ENCODE peak calls at places on chromosomes 4 and X, in nine cellular contexts. P, D, E, T, M, C, N, Y and Q are unnamed samples.
A peak's percentile ranks its signal among the peaks of the same experiment; 100 is the strongest.

GRCh38 chr4:53196872-53197759 is 168.7 kb downstream of the SCFD2 start:
- DNase-seq in D (peak; percentile 95), Y (no peak), P (no peak), M (peak; percentile 23), N (peak; percentile 47), C (no peak), E (no peak), T (peak; percentile 90), Q (peak; percentile 57)

GRCh38 chr4:52823478-52824092 is 38.5 kb upstream of the RASL11B start:
- DNase-seq in E (no peak), C (no peak), N (peak; percentile 92), D (no peak), P (no peak), T (peak; percentile 47), Y (no peak), M (no peak), Q (peak; percentile 88)

GRCh38 chrX:132664273-132664672 is 175.4 kb upstream of the MBNL3 start:
- DNase-seq in T (no peak), N (no peak), P (no peak), E (no peak), Y (no peak), D (no peak), M (no peak), C (no peak), Q (no peak)

GRCh38 chr4:143186202-143186601 is 1.5 kb downstream of the USP38 start:
- DNase-seq in M (no peak), N (peak; percentile 19), T (peak; percentile 24), C (no peak), Y (no peak), D (peak; percentile 8), E (no peak), P (no peak), Q (no peak)

GRCh38 chr4:57037982-57038604 is 59.4 kb downstream of the POLR2B start:
- DNase-seq in P (peak; percentile 79), N (peak; percentile 32), E (peak; percentile 93), D (peak; percentile 70), T (peak; percentile 55), Y (peak; percentile 76), C (peak; percentile 84), M (peak; percentile 25), Q (no peak)

GRCh38 chrX:69262036-69262905 is 97.0 kb upstream of the PJA1 start:
- DNase-seq in M (no peak), N (peak; percentile 42), P (no peak), E (no peak), D (peak; percentile 91), T (peak; percentile 10), C (no peak), Y (no peak), Q (no peak)

GRCh38 chr4:165327211-165328100 is at the start of gene MSMO1:
- DNase-seq in D (peak; percentile 100), T (peak; percentile 99), N (peak; percentile 100), P (peak; percentile 100), E (peak; percentile 95), C (peak; percentile 100), M (peak; percentile 82), Y (peak; percentile 99), Q (peak; percentile 99)

GRCh38 chrX:3166670-3167455 is 125.6 kb downstream of the ARSF start:
- DNase-seq in C (no peak), E (no peak), M (no peak), D (no peak), N (no peak), P (no peak), Y (no peak), T (peak; percentile 41), Q (no peak)

GRCh38 chr4:80307774-80308465 is 27.6 kb upstream of the CFAP299 start:
- DNase-seq in N (peak; percentile 77), D (peak; percentile 54), C (no peak), Y (no peak), P (no peak), M (no peak), E (no peak), T (peak; percentile 79), Q (peak; percentile 82)

GRCh38 chr4:80311130-80311529 is 24.4 kb upstream of the CFAP299 start:
- DNase-seq in D (peak; percentile 53), N (peak; percentile 10), M (no peak), C (no peak), T (no peak), Y (no peak), P (no peak), E (no peak), Q (no peak)

GRCh38 chr4:80307183-80307735 is 28.3 kb upstream of the CFAP299 start:
- DNase-seq in D (peak; percentile 18), M (no peak), T (peak; percentile 41), N (peak; percentile 21), P (no peak), C (no peak), E (no peak), Y (no peak), Q (peak; percentile 49)

GRCh38 chr4:80308466-80308822 is 27.1 kb upstream of the CFAP299 start:
- DNase-seq in N (no peak), E (no peak), C (no peak), M (no peak), T (no peak), Y (no peak), D (no peak), P (no peak), Q (no peak)

GRCh38 chr4:80309301-80310004 is 26.1 kb upstream of the CFAP299 start:
- DNase-seq in N (peak; percentile 81), C (no peak), P (no peak), Y (no peak), E (no peak), M (no peak), D (peak; percentile 85), T (peak; percentile 96), Q (peak; percentile 74)
- H3K4me1 ChIP-seq in N (peaks cover 56% of the 10 kb centered on the region), C (no peaks in the 10 kb centered on the region), P (no peaks in the 10 kb centered on the region), Y (no peaks in the 10 kb centered on the region), E (no peaks in the 10 kb centered on the region), M (no peaks in the 10 kb centered on the region), D (peaks cover 9% of the 10 kb centered on the region), T (peaks cover 14% of the 10 kb centered on the region), Q (peaks cover 48% of the 10 kb centered on the region)

DNA sequence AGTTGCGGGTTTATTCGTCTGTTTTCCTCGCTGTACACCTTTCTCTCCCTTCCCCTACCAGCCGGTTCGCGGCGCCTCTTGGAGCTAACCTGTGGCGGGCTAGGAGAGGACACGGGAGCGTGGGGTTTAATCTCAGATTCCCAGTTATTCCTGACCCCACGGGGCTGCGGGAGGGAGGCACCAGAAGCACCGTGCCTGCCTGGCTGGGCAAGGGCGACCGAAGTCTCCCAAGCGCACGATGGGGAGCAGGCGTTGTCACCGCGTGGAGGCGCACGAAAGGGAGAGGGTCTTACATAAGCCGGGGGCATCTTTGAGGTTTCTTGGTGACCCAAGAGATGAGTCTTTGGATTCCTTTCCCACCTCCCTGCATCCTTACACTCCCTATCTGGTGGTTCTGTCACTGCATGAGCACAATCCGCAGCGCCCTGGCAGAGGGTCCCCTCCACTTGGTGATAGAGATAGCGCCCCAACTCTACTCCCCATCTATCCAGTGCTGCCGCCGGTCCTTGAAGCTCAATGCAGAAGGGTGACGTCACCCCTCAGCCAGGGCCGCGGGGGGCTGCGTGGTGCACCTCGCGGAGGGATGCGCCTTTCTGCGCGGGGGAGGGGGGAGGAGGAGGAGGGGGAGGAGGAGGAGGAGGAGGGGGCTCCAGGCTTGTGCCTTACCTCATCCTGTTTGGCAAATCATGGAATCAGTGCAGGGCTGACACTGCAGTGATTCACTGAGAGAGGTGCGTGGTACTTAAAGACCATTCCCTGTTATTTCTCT is 793 bp downstream of the TSPAN7 start:
- DNase-seq in C (peak; percentile 57), M (no peak), D (no peak), Y (peak; percentile 21), P (peak; percentile 78), E (peak; percentile 51), T (no peak), N (no peak), Q (no peak)
- TF ChIP-seq CTCF in C (no peak), M (no peak), D (no peak), Y (no peak), P (no peak), E (no peak), T (no peak), N (no peak), Q (no peak)

GRCh38 chr4:81839347-81840042 is 367.8 kb upstream of the RASGEF1B start:
- DNase-seq in Y (no peak), N (peak; percentile 66), M (no peak), D (no peak), P (no peak), E (no peak), C (no peak), T (no peak), Q (peak; percentile 44)

GRCh38 chr4:81850701-81851100 is 379.0 kb upstream of the RASGEF1B start:
- DNase-seq in P (no peak), M (no peak), Y (no peak), E (no peak), N (no peak), D (no peak), C (no peak), T (no peak), Q (no peak)

GRCh38 chr4:81845761-81846160 is 374.1 kb upstream of the RASGEF1B start:
- DNase-seq in P (no peak), T (no peak), E (no peak), Y (no peak), N (no peak), D (peak; percentile 55), M (no peak), C (no peak), Q (no peak)

GRCh38 chr4:81844717-81845116 is 373.0 kb upstream of the RASGEF1B start:
- DNase-seq in N (peak; percentile 76), D (peak; percentile 87), E (peak; percentile 80), Y (no peak), P (no peak), T (peak; percentile 57), C (peak; percentile 77), M (peak; percentile 34), Q (peak; percentile 69)

DNA sequence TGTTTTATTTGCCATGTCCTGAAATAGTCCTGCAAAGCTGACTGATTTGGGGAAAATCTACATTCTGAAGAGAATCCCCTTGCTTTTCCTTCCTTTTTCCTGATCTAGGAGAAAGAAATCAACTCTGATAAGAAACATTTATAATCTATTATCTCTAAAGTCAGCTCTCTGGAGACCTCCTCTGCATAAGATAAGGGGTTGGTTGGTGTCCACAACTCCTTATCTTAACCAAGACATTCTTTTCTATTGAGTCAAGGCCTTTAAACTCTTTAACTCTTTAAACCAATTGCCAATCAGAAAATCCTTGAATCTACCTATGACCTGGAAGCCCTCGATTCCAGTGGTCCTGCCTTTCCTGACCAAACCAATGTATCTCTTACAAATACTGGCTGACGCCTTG is 373.6 kb upstream of the RASGEF1B start:
- DNase-seq in M (no peak), E (no peak), Y (no peak), T (no peak), N (no peak), P (no peak), C (no peak), D (peak; percentile 31), Q (no peak)
- H3K27ac ChIP-seq in M (no peak overlapping the region), E (no peak overlapping the region), Y (no peak overlapping the region), T (no peak overlapping the region), N (no peak overlapping the region), P (no peak overlapping the region), C (no peak overlapping the region), D (no peak overlapping the region), Q (no peak overlapping the region)

GRCh38 chr4:8201341-8201781 is 2.3 kb downstream of the SH3TC1 start:
- DNase-seq in M (no peak), N (no peak), Y (no peak), T (no peak), E (no peak), P (peak; percentile 89), C (no peak), D (peak; percentile 51), Q (no peak)

GRCh38 chr4:8200302-8200975 is 1.3 kb downstream of the SH3TC1 start:
- DNase-seq in P (no peak), D (peak; percentile 80), T (peak; percentile 31), C (no peak), M (no peak), N (peak; percentile 70), Y (peak; percentile 78), E (no peak), Q (no peak)

GRCh38 chr4:8203817-8204216 is 4.7 kb downstream of the SH3TC1 start:
- DNase-seq in T (no peak), P (no peak), E (no peak), N (no peak), D (no peak), C (no peak), Y (no peak), M (no peak), Q (no peak)

GRCh38 chr4:8202526-8203375 is 3.7 kb downstream of the SH3TC1 start:
- DNase-seq in D (no peak), C (no peak), Y (no peak), T (no peak), M (no peak), N (no peak), E (no peak), P (no peak), Q (no peak)

DNA sequence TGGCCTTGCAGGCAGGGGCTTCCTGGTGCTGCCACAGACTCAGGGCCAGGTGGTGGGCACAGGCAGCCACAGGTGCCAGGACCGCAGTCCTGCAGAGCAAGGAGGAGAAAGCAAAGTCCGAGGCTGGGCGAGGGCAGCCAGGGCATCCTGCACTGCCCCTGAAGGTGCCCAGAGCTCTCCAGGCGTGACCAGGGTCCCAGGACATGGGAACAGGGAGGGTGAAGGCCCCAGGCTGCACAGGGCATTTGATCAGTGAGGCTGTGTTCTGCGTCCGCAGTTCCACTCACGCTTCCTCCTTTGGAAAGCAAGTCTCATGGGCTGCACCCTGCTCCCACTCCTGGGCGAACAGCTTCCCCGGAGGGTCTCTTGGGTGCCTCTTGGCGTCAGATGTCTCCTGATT is 3.0 kb downstream of the SH3TC1 start:
- DNase-seq in M (no peak), D (no peak), Y (no peak), N (no peak), E (no peak), P (no peak), T (no peak), C (no peak), Q (no peak)
- H3K4me1 ChIP-seq in M (peaks cover 27% of the 10 kb centered on the region), D (peaks cover 9% of the 10 kb centered on the region), Y (peaks cover 48% of the 10 kb centered on the region), N (peaks cover 84% of the 10 kb centered on the region), E (no peaks in the 10 kb centered on the region), P (peaks cover 90% of the 10 kb centered on the region), T (peaks cover 17% of the 10 kb centered on the region), C (peaks cover 24% of the 10 kb centered on the region), Q (peaks cover 6% of the 10 kb centered on the region)